ENCODE peak calls at places on chromosomes 12 and 14, in ten cellular contexts. T is HT1080; P is dorsolateral prefrontal cortex; U is GM06990; K is Peyer's patch; G is activated gamma-delta T cell treated with Interleukin-2 at 50 U/mL for 16 hours; L is H7; X is activated naive CD8-positive, alpha-beta T cell treated with anti-CD3 and anti-CD28 coated beads, Interleukin-2, amount 50 U/mL, for 24 hours; Z is NCI-H748 treated with DMSO at 0.1 percent for 48 hours; F is Panc1. C is an unnamed sample.

GRCh38 chr12:124497039-124497438 is 70.4 kb downstream of the NCOR2 start:
- DNase-seq in G (no peak), Z (no peak), P (no peak), T (peak), U (no peak), L (no peak), X (no peak), F (no peak), K (no peak), C (no peak)

GRCh38 chr12:78928200-78929074 is 63.9 kb downstream of the SYT1 start:
- DNase-seq in X (no peak), F (peak), G (no peak), K (no peak), T (peak), U (no peak), P (no peak), Z (no peak), L (no peak), C (no peak)

GRCh38 chr14:93103392-93104080 is 12.2 kb downstream of the ITPK1 start:
- DNase-seq in P (no peak), K (peak), U (peak), G (peak), T (peak), X (peak), Z (no peak), L (peak), F (no peak), C (no peak)

GRCh38 chr14:34711169-34711568 is 3.2 kb downstream of the CFL2 start:
- DNase-seq in F (no peak), K (no peak), U (peak), L (no peak), T (peak), Z (peak), G (no peak), X (no peak), P (no peak), C (no peak)

GRCh38 chr12:120668091-120668796 is 18.7 kb upstream of the MLEC start:
- DNase-seq in L (peak), Z (no peak), P (no peak), K (no peak), T (no peak), F (no peak), X (no peak), U (no peak), G (no peak), C (no peak)

GRCh38 chr12:55713721-55714120 is 2.1 kb upstream of the BLOC1S1 start:
- DNase-seq in L (no peak), P (no peak), T (peak), U (no peak), G (no peak), Z (no peak), X (no peak), K (no peak), F (no peak), C (no peak)

GRCh38 chr12:292186-292585 is 29.6 kb upstream of the SLC6A13 start:
- DNase-seq in Z (no peak), U (no peak), X (no peak), T (peak), P (no peak), G (no peak), K (no peak), L (no peak), F (no peak), C (no peak)

GRCh38 chr14:61690982-61691381 is 4.3 kb upstream of the HIF1A start:
- DNase-seq in K (no peak), X (no peak), T (no peak), Z (no peak), F (no peak), L (no peak), G (no peak), P (no peak), U (no peak), C (no peak)

GRCh38 chr14:101174980-101175606 is 271.6 kb upstream of the RTL1 start:
- DNase-seq in T (no peak), L (no peak), F (no peak), X (no peak), Z (no peak), G (no peak), U (no peak), P (no peak), K (peak), C (no peak)

GRCh38 chr14:77302926-77303325 is 17.8 kb downstream of the POMT2 start:
- DNase-seq in K (peak), U (no peak), T (peak), F (no peak), X (peak), P (no peak), Z (no peak), G (no peak), L (no peak), C (no peak)

GRCh38 chr12:48296586-48297396 is 53.9 kb downstream of the ZNF641 start:
- DNase-seq in P (peak), Z (no peak), K (peak), F (peak), U (peak), G (peak), L (peak), X (peak), T (peak), C (no peak)

GRCh38 chr14:89509891-89510290 is 92.9 kb upstream of the FOXN3 start:
- DNase-seq in X (no peak), P (no peak), F (no peak), K (no peak), G (no peak), T (peak), L (no peak), Z (no peak), U (no peak), C (no peak)

GRCh38 chr12:7108042-7108927 is 729 bp downstream of the C1RL start:
- DNase-seq in T (peak), X (peak), P (no peak), K (peak), G (peak), L (peak), F (no peak), U (peak), Z (peak), C (peak)

GRCh38 chr14:101195309-101195724 is 291.8 kb upstream of the RTL1 start:
- DNase-seq in F (no peak), P (peak), T (no peak), Z (no peak), K (peak), G (no peak), L (peak), X (no peak), U (no peak), C (no peak)

GRCh38 chr12:10068634-10069033 is 30.2 kb downstream of the CLEC1A start:
- DNase-seq in X (no peak), G (no peak), F (no peak), U (no peak), K (no peak), Z (no peak), T (no peak), P (no peak), L (no peak), C (no peak)

GRCh38 chr14:76765461-76765931 is 4.2 kb downstream of the VASH1 start:
- DNase-seq in F (no peak), Z (no peak), G (no peak), X (no peak), K (peak), L (peak), U (no peak), P (no peak), T (no peak), C (no peak)

GRCh38 chr14:74667758-74668157 is 45.1 kb downstream of the AREL1 start:
- DNase-seq in T (no peak), Z (no peak), K (no peak), G (no peak), L (no peak), U (no peak), P (no peak), F (no peak), X (no peak), C (no peak)

GRCh38 chr12:8698830-8699330 is 1.1 kb downstream of the RIMKLB start:
- DNase-seq in G (no peak), P (no peak), L (no peak), Z (no peak), T (peak), K (no peak), F (no peak), X (no peak), U (no peak), C (no peak)

GRCh38 chr14:89681086-89682018 is 264.3 kb upstream of the FOXN3 start:
- DNase-seq in G (no peak), K (peak), X (peak), Z (no peak), P (peak), F (no peak), U (peak), T (no peak), L (no peak), C (no peak)

GRCh38 chr12:113862570-113863454 is 103.3 kb downstream of the RBM19 start:
- DNase-seq in G (no peak), K (no peak), P (no peak), F (no peak), X (peak), Z (peak), T (peak), U (peak), L (no peak), C (no peak)

GRCh38 chr14:72664651-72665050 is 229.2 kb downstream of the DPF3 start:
- DNase-seq in P (no peak), T (no peak), F (no peak), Z (no peak), U (no peak), L (no peak), X (no peak), G (no peak), K (no peak), C (no peak)

GRCh38 chr12:47377414-47378221 is 297.9 kb upstream of the AMIGO2 start:
- DNase-seq in P (no peak), T (peak), X (no peak), K (peak), Z (no peak), F (no peak), G (no peak), L (no peak), U (no peak), C (no peak)

GRCh38 chr12:109792992-109793391 is 40.2 kb downstream of the TRPV4 start:
- DNase-seq in U (no peak), K (no peak), X (no peak), G (no peak), Z (no peak), F (no peak), T (no peak), L (peak), P (no peak), C (no peak)

GRCh38 chr14:52031781-52032180 is 37.1 kb downstream of the NID2 start:
- DNase-seq in U (no peak), L (no peak), K (no peak), G (no peak), X (no peak), Z (no peak), P (no peak), F (no peak), T (peak), C (no peak)

GRCh38 chr14:68795602-68796417 is 2.9 kb upstream of the ZFP36L1 start:
- DNase-seq in G (peak), P (no peak), T (peak), Z (no peak), X (peak), F (no peak), U (peak), K (peak), L (peak), C (peak)

GRCh38 chr14:64841121-64841611 is 38.5 kb downstream of the SPTB start:
- DNase-seq in L (peak), Z (no peak), K (no peak), U (no peak), T (peak), F (no peak), X (no peak), G (no peak), P (no peak), C (no peak)

GRCh38 chr14:20434701-20435453 is 1.1 kb downstream of the KLHL33 start:
- DNase-seq in F (no peak), T (no peak), K (no peak), G (no peak), L (peak), P (peak), U (no peak), Z (no peak), X (no peak), C (no peak)

GRCh38 chr12:48104531-48104930 is 1.3 kb downstream of the SENP1 start:
- DNase-seq in X (no peak), K (no peak), G (no peak), F (no peak), L (peak), U (no peak), T (no peak), Z (no peak), P (no peak), C (no peak)

GRCh38 chr12:107884769-107885694 is 110.5 kb downstream of the ASCL4 start:
- DNase-seq in X (peak), P (peak), F (no peak), L (peak), T (peak), Z (peak), U (peak), G (peak), K (peak), C (no peak)

GRCh38 chr14:100669468-100669867 is 57.2 kb upstream of the DLK1 start:
- DNase-seq in U (no peak), T (no peak), X (no peak), G (no peak), K (no peak), L (no peak), P (no peak), Z (no peak), F (no peak), C (no peak)

GRCh38 chr14:98244966-98245569 is 1026.9 kb downstream of the BCL11B start:
- DNase-seq in K (no peak), G (no peak), F (no peak), Z (no peak), U (no peak), P (no peak), T (no peak), L (no peak), X (no peak), C (no peak)

GRCh38 chr12:124720687-124721500 is 142.8 kb downstream of the SCARB1 start:
- DNase-seq in X (no peak), U (no peak), P (peak), F (no peak), Z (no peak), T (peak), K (no peak), L (no peak), G (no peak), C (no peak)

GRCh38 chr12:92462049-92462448 is 240.7 kb upstream of the PLEKHG7 start:
- DNase-seq in F (no peak), Z (no peak), X (no peak), G (no peak), T (peak), P (no peak), U (peak), K (peak), L (no peak), C (no peak)

GRCh38 chr12:108559748-108560147 is 1.2 kb downstream of the SART3 start:
- DNase-seq in U (no peak), K (no peak), G (no peak), L (no peak), P (no peak), X (no peak), F (no peak), Z (no peak), T (no peak), C (no peak)

GRCh38 chr12:80498059-80498728 is 54.2 kb downstream of the PTPRQ start:
- DNase-seq in L (no peak), G (no peak), F (no peak), P (no peak), Z (no peak), K (no peak), U (no peak), X (no peak), T (no peak), C (no peak)

GRCh38 chr14:70064111-70064885 is 124.5 kb downstream of the SLC8A3 start:
- DNase-seq in Z (no peak), F (no peak), U (no peak), P (no peak), L (no peak), G (no peak), T (no peak), X (no peak), K (no peak), C (no peak)

GRCh38 chr12:120944645-120945217 is 33.6 kb upstream of the HNF1A start:
- DNase-seq in F (peak), X (peak), Z (no peak), P (no peak), U (peak), G (peak), T (peak), K (peak), L (peak), C (peak)

GRCh38 chr12:6226002-6226700 is 26.0 kb downstream of the CD9 start:
- DNase-seq in L (no peak), G (no peak), K (no peak), T (no peak), U (no peak), F (no peak), X (no peak), Z (no peak), P (peak), C (no peak)

GRCh38 chr14:39435241-39435640 is 3.0 kb upstream of the FBXO33 start:
- DNase-seq in Z (no peak), T (no peak), P (no peak), K (no peak), L (no peak), G (no peak), X (no peak), U (no peak), F (no peak), C (no peak)

C was measured in T-helper 22 cell.